ENCODE peak calls at places on chromosomes 7 and 10, in nine cellular contexts. O is stimulated activated CD4-positive, alpha-beta T cell treated with anti-CD3 and anti-CD28 coated beads, Interleukin-4, amount 100 ng/mL, for 4 hours; J is activated CD8-positive, alpha-beta T cell treated with anti-CD3 and anti-CD28 coated beads, Interleukin-2, amount 10 ng/mL, durations not matched to agents 7 days and 5 days; E is activated CD8-positive, alpha-beta memory T cell treated with anti-CD3 and anti-CD28 coated beads for 48 hours; F is hippocampal formation; N is SK-N-SH; B is skeletal muscle cell; M is activated T-helper 1 cell treated with Interleukin-2 at 50 U/mL for 16 hours; Z is PC-9. H is an unnamed sample.

GRCh38 chr7:5408777-5409176 is 14.9 kb downstream of the TNRC18 start:
- DNase-seq in Z (no peak), F (no peak), M (no peak), J (no peak), E (no peak), B (no peak), N (no peak), O (no peak), H (no peak)

GRCh38 chr10:58660577-58661255 is 148.0 kb downstream of the BICC1 start:
- DNase-seq in M (no peak), N (no peak), E (no peak), Z (no peak), J (no peak), B (no peak), O (no peak), F (no peak), H (no peak)

GRCh38 chr7:101362334-101363195 is at the start of gene COL26A1:
- DNase-seq in N (peak), Z (no peak), E (no peak), M (no peak), O (peak), J (no peak), B (no peak), F (no peak), H (no peak)

GRCh38 chr10:114893248-114893647 is 44.7 kb upstream of the TRUB1 start:
- DNase-seq in E (no peak), F (no peak), Z (no peak), M (no peak), J (no peak), N (no peak), O (no peak), B (no peak), H (no peak)

GRCh38 chr10:33497338-33497737 is 162.9 kb upstream of the NRP1 start:
- DNase-seq in B (no peak), N (no peak), J (no peak), F (no peak), E (no peak), O (no peak), M (no peak), Z (no peak), H (no peak)

GRCh38 chr10:130202984-130203617 is 66.9 kb downstream of the GLRX3 start:
- DNase-seq in E (no peak), B (no peak), F (no peak), Z (no peak), M (no peak), O (no peak), J (no peak), N (no peak), H (no peak)

GRCh38 chr7:156819733-156820295 is 73.2 kb downstream of the LMBR1 start:
- DNase-seq in J (no peak), F (no peak), Z (no peak), M (no peak), E (no peak), N (no peak), O (no peak), B (no peak), H (no peak)

GRCh38 chr10:12549297-12549696 is 199.9 kb downstream of the CAMK1D start:
- DNase-seq in J (no peak), O (no peak), Z (no peak), B (no peak), F (no peak), M (no peak), N (no peak), E (no peak), H (no peak)

GRCh38 chr7:145293793-145294153 is 457.9 kb upstream of the TPK1 start:
- DNase-seq in F (no peak), E (no peak), N (no peak), J (no peak), B (no peak), Z (no peak), O (no peak), M (no peak), H (no peak)

GRCh38 chr10:124003070-124003419 is 90.4 kb downstream of the CHST15 start:
- DNase-seq in F (no peak), O (no peak), E (no peak), Z (no peak), M (no peak), N (no peak), B (no peak), J (no peak), H (no peak)

GRCh38 chr10:30396708-30397107 is 37.3 kb upstream of the MAP3K8 start:
- DNase-seq in M (no peak), N (no peak), B (no peak), O (no peak), J (no peak), E (no peak), F (no peak), Z (no peak), H (no peak)

GRCh38 chr7:129828989-129829676 is 123.6 kb downstream of the UBE2H start:
- DNase-seq in E (no peak), N (no peak), F (no peak), Z (no peak), J (peak), B (no peak), M (no peak), O (no peak), H (no peak)

H was measured in astrocyte of the cerebellum.